ENCODE peak calls at places on chromosomes 2 and 18, in seven cellular contexts. V is GM20000, A is cardiac fibroblast, G is brain microvascular endothelial cell, D is AG10803, O is epithelial cell of proximal tubule, E is hepatocyte. C is an unnamed sample.

GRCh38 chr2:190996338-190996946 is 17.5 kb downstream of the STAT1 start:
- DNase-seq in O (no peak), V (peak; percentile 37), E (peak; percentile 34), G (peak; percentile 35), A (peak; percentile 50), D (peak; percentile 40), C (no peak)

GRCh38 chr2:141280037-141280436 is 850.8 kb downstream of the LRP1B start:
- DNase-seq in G (no peak), A (no peak), O (no peak), D (no peak), E (no peak), V (no peak), C (no peak)

GRCh38 chr2:117308861-117309770 is 505.4 kb upstream of the DDX18 start:
- DNase-seq in D (no peak), E (no peak), V (no peak), A (no peak), O (no peak), G (no peak), C (no peak)

GRCh38 chr2:140918426-140918825 is 1212.4 kb downstream of the LRP1B start:
- DNase-seq in E (no peak), V (no peak), D (no peak), A (no peak), G (no peak), O (no peak), C (no peak)

GRCh38 chr2:239950144-239950920 is 74.8 kb downstream of the NDUFA10 start:
- DNase-seq in V (no peak), D (no peak), E (no peak), A (no peak), O (no peak), G (no peak), C (no peak)

GRCh38 chr2:197163755-197164753 is 146.5 kb downstream of the ANKRD44 start:
- DNase-seq in G (no peak), D (no peak), E (peak; percentile 12), V (no peak), O (no peak), A (no peak), C (no peak)

GRCh38 chr2:166518634-166519390 is 24.8 kb upstream of the SCN7A start:
- DNase-seq in D (no peak), O (no peak), V (no peak), G (no peak), E (no peak), A (no peak), C (no peak)

GRCh38 chr2:69615969-69616368 is 27.6 kb downstream of the AAK1 start:
- DNase-seq in O (no peak), V (no peak), D (no peak), E (no peak), G (no peak), A (no peak), C (no peak)

GRCh38 chr2:186972281-186972970 is 123.5 kb upstream of the ZSWIM2 start:
- DNase-seq in D (no peak), A (no peak), V (no peak), O (no peak), E (no peak), G (no peak), C (peak; percentile 72)

GRCh38 chr2:191521608-191522208 is 156.2 kb upstream of the NABP1 start:
- DNase-seq in O (no peak), V (peak; percentile 17), A (peak; percentile 61), D (peak; percentile 37), E (no peak), G (no peak), C (no peak)

GRCh38 chr18:76657428-76657827 is 162.4 kb upstream of the ZNF516 start:
- DNase-seq in V (no peak), G (no peak), E (peak; percentile 65), O (no peak), D (peak; percentile 4), A (peak; percentile 10), C (no peak)

GRCh38 chr2:144704696-144705095 is 184.8 kb upstream of the ZEB2 start:
- DNase-seq in E (no peak), A (no peak), O (no peak), V (no peak), G (no peak), D (no peak), C (no peak)

GRCh38 chr2:237156131-237156856 is 70.6 kb downstream of the COPS8 start:
- DNase-seq in E (peak; percentile 52), A (peak; percentile 87), V (no peak), G (peak; percentile 83), D (peak; percentile 91), O (no peak), C (peak; percentile 92)

GRCh38 chr2:120132190-120132589 is 91.0 kb downstream of the TMEM185B start:
- DNase-seq in O (no peak), E (no peak), V (no peak), D (peak; percentile 10), A (peak; percentile 57), G (peak; percentile 75), C (no peak)

GRCh38 chr2:55155764-55156221 is 76.3 kb downstream of the CLHC1 start:
- DNase-seq in G (peak; percentile 57), V (no peak), D (peak; percentile 91), A (peak; percentile 75), O (no peak), E (no peak), C (no peak)

GRCh38 chr2:230130668-230131364 is 62.1 kb upstream of the SLC16A14 start:
- DNase-seq in G (peak; percentile 78), V (no peak), E (peak; percentile 25), O (peak; percentile 31), A (peak; percentile 62), D (peak; percentile 76), C (no peak)

GRCh38 chr18:65936678-65937077 is 185.9 kb downstream of the CDH7 start:
- DNase-seq in A (no peak), D (no peak), E (no peak), G (no peak), O (no peak), V (no peak), C (no peak)
- TF ChIP-seq CTCF in A (no peak), D (no peak), E (peak; percentile 3), G (no peak), O (peak; percentile 7), V (no peak), C (no peak)

GRCh38 chr2:234845602-234846588 is 105.9 kb upstream of the SH3BP4 start:
- DNase-seq in E (no peak), D (no peak), A (no peak), G (no peak), V (no peak), O (no peak), C (no peak)

GRCh38 chr2:234840336-234840735 is 111.5 kb upstream of the SH3BP4 start:
- DNase-seq in A (peak; percentile 94), E (peak; percentile 82), O (peak; percentile 88), V (no peak), G (peak; percentile 97), D (peak; percentile 91), C (peak; percentile 90)

GRCh38 chr2:234843411-234843810 is 108.4 kb upstream of the SH3BP4 start:
- DNase-seq in D (no peak), V (no peak), A (no peak), G (no peak), E (no peak), O (no peak), C (no peak)

GRCh38 chr2:234841321-234842015 is 110.3 kb upstream of the SH3BP4 start:
- DNase-seq in V (no peak), G (no peak), D (peak; percentile 50), E (no peak), A (no peak), O (no peak), C (no peak)

DNA sequence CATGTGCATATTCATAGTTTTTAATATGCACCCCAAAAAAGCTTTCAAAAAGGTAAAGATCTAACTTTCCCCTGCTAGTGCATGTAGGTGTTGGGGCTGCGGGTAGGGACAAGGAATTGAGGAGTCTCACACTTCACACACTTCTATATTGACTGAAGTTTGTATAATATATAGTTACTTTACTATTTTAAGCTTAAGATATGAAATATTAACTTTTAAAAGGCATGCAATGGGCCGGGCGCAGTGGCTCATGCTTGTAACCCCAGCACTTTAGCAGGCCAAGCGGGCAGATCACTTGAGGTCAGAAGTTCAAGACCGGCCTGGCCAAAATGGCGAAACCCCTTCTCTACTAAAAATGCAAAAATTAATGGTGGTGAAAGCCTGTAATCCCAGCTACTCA is 109.1 kb upstream of the SH3BP4 start:
- DNase-seq in O (no peak), V (no peak), G (no peak), E (no peak), D (no peak), A (no peak), C (no peak)
- TF ChIP-seq CTCF in O (no peak), V (no peak), G (no peak), E (no peak), D (no peak), A (no peak), C (no peak)

DNA sequence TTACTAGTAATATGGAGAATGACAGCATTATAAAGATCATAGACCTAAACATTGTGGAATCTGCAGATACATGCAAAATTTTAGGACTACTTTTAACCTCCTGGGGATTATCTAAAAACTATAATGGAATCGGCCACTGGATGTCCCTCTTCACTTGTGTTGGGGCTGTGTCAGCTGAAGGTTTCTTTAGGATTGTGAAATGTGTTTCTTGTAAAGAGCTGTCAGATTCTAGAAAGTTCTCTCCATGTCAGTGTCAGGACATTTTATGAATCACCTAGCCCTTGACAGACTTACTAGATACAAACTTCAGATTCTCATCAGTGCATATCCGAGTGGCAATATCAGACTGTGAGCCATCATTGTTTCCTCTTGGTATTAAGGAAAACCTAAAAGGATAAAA is 107.2 kb downstream of the CPS1 start:
- DNase-seq in O (peak; percentile 13), V (no peak), G (peak; percentile 55), A (peak; percentile 45), D (peak; percentile 28), E (peak; percentile 48), C (no peak)
- TF ChIP-seq CTCF in O (peak; percentile 54), V (no peak), G (peak; percentile 53), A (no peak), D (peak; percentile 40), E (peak; percentile 48), C (peak; percentile 30)

GRCh38 chr18:7349181-7349837 is 118.4 kb downstream of the LRRC30 start:
- DNase-seq in D (no peak), V (no peak), A (no peak), E (no peak), G (no peak), O (no peak), C (no peak)
- TF ChIP-seq CTCF in D (no peak), V (no peak), A (no peak), E (no peak), G (no peak), O (no peak), C (no peak)

DNA sequence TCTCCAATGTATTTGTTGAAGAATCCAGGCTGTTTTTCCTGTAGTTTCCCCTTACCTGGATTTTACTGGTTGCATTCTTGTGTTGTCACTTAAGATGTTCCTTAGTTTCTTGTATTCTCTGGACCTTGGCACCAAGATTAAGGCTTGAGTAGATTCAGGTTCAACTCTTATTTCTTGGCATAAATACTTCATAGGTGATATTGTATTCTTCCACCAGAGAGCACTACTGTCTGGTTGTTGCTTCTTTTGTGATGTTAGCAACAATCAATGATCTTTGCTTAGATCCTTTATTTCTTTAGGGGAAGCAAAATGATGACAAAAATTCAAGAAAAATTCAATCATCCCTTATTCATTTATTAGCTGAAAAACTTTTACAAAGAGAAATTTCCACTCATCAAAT is 211.1 kb downstream of the LOXHD1 start:
- DNase-seq in D (no peak), O (no peak), G (no peak), A (no peak), E (no peak), V (no peak), C (no peak)
- TF ChIP-seq CTCF in D (no peak), O (peak; percentile 36), G (no peak), A (no peak), E (no peak), V (no peak), C (no peak)

C was measured in osteocyte.